ENCODE peak calls at places on chromosomes 2 and 18, in six cellular contexts. F is aorta, Z is sigmoid colon, O is hepatocyte, P is lung, K is cardiac muscle cell. M is an unnamed sample.

GRCh38 chr2:216665240-216665639 is 30.1 kb downstream of the IGFBP5 start:
- DNase-seq in K (no peak), P (peak; percentile 57), Z (no peak), F (no peak), O (peak; percentile 66), M (no peak)

GRCh38 chr2:169828141-169828811 is 1.0 kb downstream of the UBR3 start:
- DNase-seq in O (peak; percentile 49), Z (peak; percentile 71), P (peak; percentile 70), K (peak; percentile 89), F (no peak), M (no peak)

GRCh38 chr2:147524912-147525311 is 319.9 kb upstream of the ACVR2A start:
- DNase-seq in Z (no peak), F (no peak), P (no peak), O (no peak), K (no peak), M (no peak)

GRCh38 chr2:82027901-82028570 is 1723.5 kb upstream of the LRRTM1 start:
- DNase-seq in K (no peak), O (no peak), Z (no peak), P (no peak), F (no peak), M (no peak)

GRCh38 chr2:26693287-26693849 is 846 bp downstream of the KCNK3 start:
- DNase-seq in F (peak; percentile 86), O (peak; percentile 15), P (no peak), Z (no peak), K (peak; percentile 39), M (no peak)

GRCh38 chr18:27860701-27861107 is 316.2 kb downstream of the CDH2 start:
- DNase-seq in O (no peak), K (peak; percentile 61), P (no peak), Z (no peak), F (no peak), M (no peak)

GRCh38 chr2:55018619-55019018 is 31.6 kb downstream of the RTN4 start:
- DNase-seq in F (no peak), K (no peak), Z (no peak), P (no peak), O (no peak), M (no peak)

GRCh38 chr18:12278765-12279682 is 24.9 kb downstream of the CIDEA start:
- DNase-seq in O (peak; percentile 83), K (peak; percentile 98), P (peak; percentile 68), Z (peak; percentile 98), F (peak; percentile 96), M (peak; percentile 93)

GRCh38 chr2:16722121-16722520 is 56.5 kb upstream of the CYRIA start:
- DNase-seq in Z (no peak), O (no peak), P (no peak), F (no peak), K (no peak), M (no peak)

GRCh38 chr18:42185486-42185885 is 230.5 kb downstream of the PIK3C3 start:
- DNase-seq in P (no peak), F (no peak), O (no peak), K (no peak), Z (no peak), M (no peak)

GRCh38 chr2:96578731-96579130 is 42.2 kb downstream of the ARID5A start:
- DNase-seq in P (no peak), Z (no peak), O (no peak), F (no peak), K (no peak), M (no peak)

GRCh38 chr2:232236200-232236599 is 142.4 kb upstream of the ALPP start:
- DNase-seq in Z (no peak), F (no peak), K (no peak), P (no peak), O (no peak), M (no peak)

GRCh38 chr2:152166633-152167032 is 8.9 kb downstream of the STAM2 start:
- DNase-seq in P (no peak), O (no peak), K (no peak), Z (no peak), F (no peak), M (no peak)

GRCh38 chr2:144666032-144666431 is 146.1 kb upstream of the ZEB2 start:
- DNase-seq in F (no peak), Z (no peak), P (no peak), O (no peak), K (no peak), M (no peak)

GRCh38 chr2:69955029-69955428 is 6.4 kb downstream of the ASPRV1 start:
- DNase-seq in K (no peak), P (no peak), F (no peak), Z (no peak), O (no peak), M (no peak)

GRCh38 chr2:9895669-9896068 is 52.4 kb downstream of the TAF1B start:
- DNase-seq in K (no peak), Z (no peak), O (peak; percentile 41), F (no peak), P (no peak), M (no peak)

GRCh38 chr18:77144451-77145118 is 12.0 kb upstream of the MBP start:
- DNase-seq in F (no peak), K (peak; percentile 37), P (no peak), O (no peak), Z (no peak), M (no peak)

GRCh38 chr2:100383954-100384353 is 33.5 kb downstream of the CHST10 start:
- DNase-seq in P (no peak), K (no peak), F (no peak), Z (no peak), O (no peak), M (no peak)

GRCh38 chr2:128302011-128302743 is 16.5 kb downstream of the HS6ST1 start:
- DNase-seq in Z (no peak), O (no peak), P (no peak), F (no peak), K (no peak), M (no peak)

GRCh38 chr2:128302744-128303067 is 16.0 kb downstream of the HS6ST1 start:
- DNase-seq in O (no peak), P (no peak), F (no peak), Z (no peak), K (no peak), M (no peak)

GRCh38 chr2:128303911-128304310 is 14.8 kb downstream of the HS6ST1 start:
- DNase-seq in K (no peak), P (no peak), O (no peak), Z (no peak), F (no peak), M (no peak)

GRCh38 chr2:128304330-128304714 is 14.3 kb downstream of the HS6ST1 start:
- DNase-seq in F (peak; percentile 68), Z (peak; percentile 53), K (no peak), O (no peak), P (no peak), M (no peak)

GRCh38 chr2:128303095-128303791 is 15.4 kb downstream of the HS6ST1 start:
- DNase-seq in F (peak; percentile 61), K (no peak), O (no peak), Z (peak; percentile 62), P (no peak), M (no peak)
- H3K4me1 ChIP-seq in F (no peaks in the 10 kb centered on the region), K (peaks cover 14% of the 10 kb centered on the region), O (peaks cover 23% of the 10 kb centered on the region), Z (no peaks in the 10 kb centered on the region), P (peaks cover 8% of the 10 kb centered on the region), M (no peaks in the 10 kb centered on the region)

GRCh38 chr18:3139406-3139805 is 80.4 kb downstream of the MYOM1 start:
- DNase-seq in K (no peak), Z (no peak), O (no peak), P (no peak), F (no peak), M (no peak)

GRCh38 chr18:3135536-3135935 is 84.2 kb downstream of the MYOM1 start:
- DNase-seq in F (no peak), O (no peak), Z (no peak), P (no peak), K (no peak), M (no peak)

GRCh38 chr18:3140342-3140741 is 79.4 kb downstream of the MYOM1 start:
- DNase-seq in O (no peak), Z (no peak), F (no peak), K (no peak), P (no peak), M (no peak)

GRCh38 chr18:3140986-3141639 is 78.7 kb downstream of the MYOM1 start:
- DNase-seq in O (no peak), Z (no peak), K (no peak), F (no peak), P (no peak), M (no peak)

GRCh38 chr18:3138274-3138975 is 81.3 kb downstream of the MYOM1 start:
- DNase-seq in P (no peak), Z (no peak), F (no peak), K (no peak), O (no peak), M (no peak)
- H3K27ac ChIP-seq in P (peak overlapping the region; percentile 78), Z (no peak overlapping the region), F (no peak overlapping the region), K (no peak overlapping the region), O (peak overlapping the region; percentile 13), M (peak overlapping the region; percentile 9)

DNA sequence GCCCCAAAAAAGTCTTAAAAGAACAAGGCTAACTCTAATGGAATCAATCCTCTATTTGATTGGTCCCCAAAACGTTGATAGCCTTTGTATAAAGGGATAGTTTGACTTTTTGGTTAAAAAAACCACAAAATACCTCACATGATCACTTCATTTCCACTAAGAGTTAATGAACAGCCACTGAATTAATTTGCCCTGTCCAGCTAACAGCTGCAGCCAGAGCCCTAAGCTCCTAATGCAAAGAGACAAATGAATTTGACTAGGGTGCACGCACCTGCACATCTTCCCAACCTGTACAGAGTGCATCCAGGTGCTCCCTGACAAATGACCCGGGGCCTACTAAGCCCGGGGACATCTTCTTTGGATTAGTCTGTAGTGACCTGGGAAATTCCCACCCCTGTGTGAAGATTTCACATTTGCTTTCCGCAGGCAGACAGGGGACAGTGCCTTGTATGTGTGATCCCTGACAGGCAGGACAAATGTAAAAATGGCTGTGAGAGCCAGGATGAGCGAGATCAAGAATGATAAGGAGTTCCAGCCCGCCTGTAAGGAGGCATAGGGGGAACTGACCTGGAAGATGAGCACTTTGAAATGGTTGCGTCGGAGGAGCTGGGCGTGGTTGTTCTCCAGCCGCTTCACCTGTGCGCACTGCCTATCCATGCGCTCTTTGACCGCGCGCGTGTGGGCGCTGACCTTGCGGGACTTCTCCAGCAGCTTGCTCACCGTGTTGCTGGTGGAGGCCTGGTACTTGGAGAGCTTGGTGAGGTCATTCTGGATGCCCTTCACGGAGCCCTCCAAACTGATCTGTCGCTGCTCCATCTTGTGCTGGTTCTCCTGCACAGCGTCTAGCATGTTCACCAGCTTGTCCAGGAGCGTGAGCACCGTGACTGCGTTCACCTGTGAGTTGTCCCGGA is 757 bp downstream of the CAVIN2 start:
- DNase-seq in P (peak; percentile 63), K (no peak), F (peak; percentile 75), O (no peak), Z (peak; percentile 75), M (no peak)
- H3K4me3 ChIP-seq in P (peak overlapping the region; percentile 72), K (no peak overlapping the region), F (no peak overlapping the region), O (no peak overlapping the region), Z (peak overlapping the region; percentile 49), M (peak overlapping the region; percentile 67)

DNA sequence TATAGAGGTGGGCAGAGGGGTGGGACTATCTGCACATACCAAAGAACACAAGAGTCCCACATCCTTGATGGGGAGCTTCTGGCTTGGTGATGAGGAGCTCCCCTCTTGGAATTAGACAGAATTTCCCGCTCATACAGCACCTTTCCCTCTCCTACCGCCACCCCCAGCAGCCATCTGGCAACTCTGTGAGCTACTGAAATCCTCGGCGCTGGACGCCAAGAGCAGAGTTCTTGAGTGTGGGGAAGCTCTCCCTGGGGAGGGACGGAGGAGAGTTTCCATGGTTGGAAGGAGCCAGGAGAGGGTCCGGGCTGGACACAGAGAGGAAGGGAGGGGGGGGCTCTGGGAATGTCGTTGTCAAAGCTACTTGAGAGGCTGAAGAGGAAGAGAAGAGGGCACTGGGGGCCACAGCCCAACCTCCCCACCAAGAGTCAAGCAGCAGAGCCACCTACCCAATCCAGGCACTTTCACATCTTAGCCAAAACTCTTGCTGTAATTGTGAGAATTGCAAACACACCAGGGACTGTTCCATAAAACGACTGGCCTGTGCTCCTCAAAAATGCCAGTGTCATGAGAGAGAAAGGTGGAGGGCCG is 89.4 kb upstream of the MCFD2 start:
- DNase-seq in Z (no peak), O (no peak), P (no peak), F (no peak), K (no peak), M (no peak)
- H3K4me1 ChIP-seq in Z (no peaks in the 10 kb centered on the region), O (peaks cover 20% of the 10 kb centered on the region), P (peaks cover 9% of the 10 kb centered on the region), F (peaks cover 7% of the 10 kb centered on the region), K (peaks cover 57% of the 10 kb centered on the region), M (no peaks in the 10 kb centered on the region)